ENCODE peak calls at places on chromosomes 4 and X, in five cellular contexts. C is cardiac muscle cell; I is SK-N-SH; N is CD4-positive, CD25-positive, alpha-beta regulatory T cell; Y is SJSA1. U is an unnamed sample.

GRCh38 chr4:139656614-139657486 is 8.8 kb upstream of the MGST2 start:
- DNase-seq in C (peak; percentile 84), I (peak; percentile 74), N (peak; percentile 75), Y (peak; percentile 70), U (peak; percentile 65)

GRCh38 chr4:55001538-55001937 is 123.9 kb downstream of the KDR start:
- DNase-seq in C (no peak), I (no peak), N (no peak), Y (no peak), U (no peak)

GRCh38 chrX:106898462-106898861 is 4.7 kb downstream of the RIPPLY1 start:
- DNase-seq in C (peak; percentile 82), I (peak; percentile 14), N (peak; percentile 60), Y (no peak), U (no peak)

GRCh38 chr4:28558871-28559270 is 1698.2 kb downstream of the STIM2 start:
- DNase-seq in C (no peak), I (no peak), N (no peak), Y (no peak), U (no peak)

GRCh38 chrX:25084446-25084845 is 68.7 kb upstream of the ARX start:
- DNase-seq in C (no peak), I (no peak), N (no peak), Y (no peak), U (peak; percentile 57)

GRCh38 chr4:149344436-149344835 is 471.2 kb downstream of the IQCM start:
- DNase-seq in C (no peak), I (no peak), N (no peak), Y (no peak), U (no peak)

GRCh38 chrX:17584248-17584681 is 153.0 kb upstream of the SCML1 start:
- DNase-seq in C (no peak), I (no peak), N (no peak), Y (peak; percentile 63), U (no peak)

GRCh38 chrX:101429934-101430333 is 21.9 kb downstream of the HNRNPH2 start:
- DNase-seq in C (no peak), I (no peak), N (no peak), Y (no peak), U (no peak)

GRCh38 chrX:70664726-70665125 is 220.1 kb downstream of the DLG3 start:
- DNase-seq in C (peak; percentile 34), I (peak; percentile 13), N (peak; percentile 45), Y (no peak), U (no peak)

GRCh38 chrX:78997870-78998558 is 52.8 kb downstream of the P2RY10 start:
- DNase-seq in C (no peak), I (no peak), N (no peak), Y (no peak), U (no peak)

GRCh38 chr4:1592179-1593037 is 91.7 kb downstream of the FAM53A start:
- DNase-seq in C (no peak), I (no peak), N (no peak), Y (no peak), U (no peak)

GRCh38 chr4:8580321-8581093 is at the start of gene GPR78:
- DNase-seq in C (peak; percentile 93), I (peak; percentile 82), N (peak; percentile 27), Y (no peak), U (peak; percentile 47)

GRCh38 chr4:87947381-87948160 is 27.9 kb upstream of the SPP1 start:
- DNase-seq in C (no peak), I (no peak), N (no peak), Y (no peak), U (no peak)

GRCh38 chrX:154399527-154400368 is 1.6 kb downstream of the RPL10 start:
- DNase-seq in C (no peak), I (no peak), N (peak; percentile 45), Y (no peak), U (no peak)

GRCh38 chr4:66613591-66613990 is 931.7 kb downstream of the CENPC start:
- DNase-seq in C (no peak), I (no peak), N (no peak), Y (no peak), U (no peak)

GRCh38 chrX:50721771-50722521 is 92.0 kb downstream of the SHROOM4 start:
- DNase-seq in C (no peak), I (no peak), N (no peak), Y (peak; percentile 52), U (peak; percentile 74)

GRCh38 chr4:104866809-104867208 is 279.9 kb upstream of the TET2 start:
- DNase-seq in C (no peak), I (no peak), N (no peak), Y (no peak), U (no peak)

GRCh38 chrX:49001521-49002090 is 458 bp downstream of the GRIPAP1 start:
- DNase-seq in C (peak; percentile 31), I (peak; percentile 65), N (peak; percentile 59), Y (no peak), U (peak; percentile 41)

GRCh38 chrX:121010218-121010617 is 24.7 kb upstream of the CT47A1 start:
- DNase-seq in C (no peak), I (no peak), N (no peak), Y (no peak), U (no peak)

GRCh38 chrX:56564182-56564885 is 907 bp downstream of the UBQLN2 start:
- DNase-seq in C (peak; percentile 42), I (peak; percentile 27), N (peak; percentile 45), Y (no peak), U (no peak)

GRCh38 chr4:166274775-166275174 is 401.7 kb downstream of the TLL1 start:
- DNase-seq in C (no peak), I (no peak), N (no peak), Y (no peak), U (no peak)

GRCh38 chr4:139835006-139835405 is 169.4 kb downstream of the MGST2 start:
- DNase-seq in C (no peak), I (no peak), N (no peak), Y (no peak), U (no peak)

GRCh38 chr4:147855670-147856069 is 123.8 kb downstream of the ARHGAP10 start:
- DNase-seq in C (no peak), I (no peak), N (no peak), Y (no peak), U (no peak)

GRCh38 chr4:26791346-26791745 is 69.3 kb upstream of the STIM2 start:
- DNase-seq in C (no peak), I (no peak), N (no peak), Y (no peak), U (no peak)

GRCh38 chr4:186204103-186204559 is 12.8 kb downstream of the CYP4V2 start:
- DNase-seq in C (no peak), I (peak; percentile 61), N (peak; percentile 16), Y (no peak), U (peak; percentile 68)

GRCh38 chr4:7512428-7512827 is 77.7 kb upstream of the PSAPL1 start:
- DNase-seq in C (no peak), I (no peak), N (no peak), Y (no peak), U (no peak)

GRCh38 chr4:82850684-82851083 is 40.3 kb downstream of the SEC31A start:
- DNase-seq in C (no peak), I (no peak), N (no peak), Y (no peak), U (no peak)

GRCh38 chr4:15779336-15779735 is 1.2 kb downstream of the CD38 start:
- DNase-seq in C (peak; percentile 64), I (peak; percentile 73), N (no peak), Y (no peak), U (no peak)

GRCh38 chr4:79609853-79610252 is 201.8 kb upstream of the GK2 start:
- DNase-seq in C (no peak), I (no peak), N (no peak), Y (no peak), U (no peak)

GRCh38 chr4:8928074-8928473 is 56.4 kb upstream of the HMX1 start:
- DNase-seq in C (no peak), I (no peak), N (no peak), Y (no peak), U (no peak)

GRCh38 chrX:103704863-103705262 is 5.8 kb upstream of the TMEM31 start:
- DNase-seq in C (no peak), I (no peak), N (no peak), Y (no peak), U (no peak)
- H3K4me1 ChIP-seq in C (peaks cover 15% of the 10 kb centered on the region), I (no peaks in the 10 kb centered on the region), N (no peaks in the 10 kb centered on the region), Y (no peaks in the 10 kb centered on the region), U (no peaks in the 10 kb centered on the region)

DNA sequence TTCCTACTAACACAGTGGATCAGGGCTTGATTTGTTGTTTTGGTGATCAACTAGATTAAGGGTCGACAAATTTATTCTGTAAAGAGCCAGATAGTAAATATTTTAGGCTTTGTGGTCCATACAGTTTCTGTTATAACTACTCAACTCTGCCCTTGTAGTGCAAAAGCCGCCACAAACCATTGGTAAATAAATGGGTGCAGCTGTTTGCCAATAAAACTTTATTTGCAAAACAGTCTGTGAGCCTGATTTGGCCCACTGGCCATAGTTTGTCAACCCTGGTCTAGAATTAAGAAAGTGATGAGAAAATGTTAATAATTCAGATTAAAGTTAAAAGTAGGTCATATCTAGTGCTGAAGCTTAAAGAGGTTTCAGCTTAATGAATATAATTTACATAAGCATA is 84.0 kb upstream of the TRIM2 start:
- DNase-seq in C (no peak), I (no peak), N (no peak), Y (no peak), U (no peak)
- H3K4me3 ChIP-seq in C (no peak overlapping the region), I (no peak overlapping the region), N (no peak overlapping the region), Y (no peak overlapping the region), U (no peak overlapping the region)

DNA sequence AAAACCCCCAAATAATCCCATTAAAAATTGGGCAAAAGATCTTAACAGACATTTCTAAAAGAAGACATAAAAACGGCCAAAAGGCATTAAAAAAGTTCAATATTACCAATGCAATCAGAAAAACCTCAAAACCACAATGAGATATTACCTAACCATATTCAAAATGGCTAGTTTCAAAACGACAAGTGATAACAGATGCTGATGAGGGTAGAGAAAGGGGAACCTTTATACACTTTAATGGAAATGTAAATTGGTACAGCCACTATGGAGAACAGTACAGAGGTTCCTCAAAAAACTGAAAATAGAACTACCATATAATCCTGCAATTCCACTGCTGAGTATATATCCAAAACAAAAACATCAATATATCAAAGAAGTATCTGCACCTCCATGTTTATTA is 6.2 kb downstream of the AADAT start:
- DNase-seq in C (no peak), I (no peak), N (no peak), Y (no peak), U (no peak)
- H3K4me1 ChIP-seq in C (no peaks in the 10 kb centered on the region), I (peaks cover under 1% of the 10 kb centered on the region), N (no peaks in the 10 kb centered on the region), Y (peaks cover 17% of the 10 kb centered on the region), U (no peaks in the 10 kb centered on the region)

GRCh38 chr4:13540446-13541175 is 3.7 kb downstream of the NKX3-2 start:
- DNase-seq in C (no peak), I (peak; percentile 28), N (no peak), Y (no peak), U (no peak)

GRCh38 chr4:13542577-13543042 is 1.7 kb downstream of the NKX3-2 start:
- DNase-seq in C (no peak), I (no peak), N (no peak), Y (no peak), U (no peak)

GRCh38 chr4:13541720-13542576 is 2.4 kb downstream of the NKX3-2 start:
- DNase-seq in C (no peak), I (peak; percentile 58), N (peak; percentile 51), Y (no peak), U (no peak)

GRCh38 chr4:13539721-13540445 is 4.4 kb downstream of the NKX3-2 start:
- DNase-seq in C (no peak), I (peak; percentile 35), N (no peak), Y (no peak), U (no peak)

DNA sequence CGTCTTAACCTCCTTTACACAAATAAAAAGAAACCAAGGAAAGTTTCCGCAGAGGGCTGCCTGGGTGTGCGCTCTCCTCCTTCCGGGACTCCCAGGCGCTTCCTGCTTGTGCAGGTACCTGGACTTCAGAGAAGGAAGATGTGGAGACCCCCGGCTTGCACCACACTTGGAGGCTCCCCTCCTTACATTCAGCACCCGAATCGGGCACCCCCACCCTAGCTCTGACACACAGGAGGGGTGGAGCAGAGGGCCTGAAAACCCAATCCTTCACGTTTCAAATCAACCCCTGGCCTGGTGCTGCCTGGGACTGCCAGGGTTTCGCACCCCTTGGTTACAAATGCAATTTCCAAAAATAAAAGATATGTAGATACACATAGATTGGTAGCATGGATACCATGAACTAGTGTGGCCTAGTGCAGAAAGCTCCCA is 3.1 kb downstream of the NKX3-2 start:
- DNase-seq in C (no peak), I (peak; percentile 31), N (no peak), Y (no peak), U (no peak)
- H3K4me3 ChIP-seq in C (no peak overlapping the region), I (no peak overlapping the region), N (no peak overlapping the region), Y (no peak overlapping the region), U (no peak overlapping the region)